ENCODE peak calls at places on chromosomes 5 and 9, in ten cellular contexts. J, F, P, N, R, K, Q, D, M and A are unnamed samples.

GRCh38 chr5:168047043-168047668 is 244.3 kb upstream of the WWC1 start:
- DNase-seq in J (peak), F (no peak), P (peak), N (no peak), R (peak), K (no peak), Q (peak), D (peak), M (peak), A (peak)

GRCh38 chr5:101904736-101905135 is 391.3 kb downstream of the SLCO4C1 start:
- DNase-seq in J (no peak), F (no peak), P (no peak), N (no peak), R (no peak), K (no peak), Q (no peak), D (peak), M (no peak), A (no peak)

GRCh38 chr9:111804636-111805035 is 9.9 kb upstream of the SHOC1 start:
- DNase-seq in J (no peak), F (no peak), P (no peak), N (no peak), R (no peak), K (no peak), Q (no peak), D (no peak), M (no peak), A (no peak)

GRCh38 chr9:73114958-73115357 is 36.7 kb upstream of the ANXA1 start:
- DNase-seq in J (no peak), F (no peak), P (no peak), N (no peak), R (no peak), K (no peak), Q (no peak), D (peak), M (no peak), A (no peak)

GRCh38 chr9:127166651-127167524 is 44.5 kb upstream of the ANGPTL2 start:
- DNase-seq in J (peak), F (no peak), P (no peak), N (peak), R (no peak), K (no peak), Q (peak), D (peak), M (peak), A (no peak)

GRCh38 chr5:119031905-119032304 is 39.0 kb upstream of the DMXL1 start:
- DNase-seq in J (peak), F (no peak), P (no peak), N (peak), R (no peak), K (no peak), Q (peak), D (peak), M (no peak), A (no peak)

GRCh38 chr9:135588371-135588770 is 26.8 kb downstream of the PAEP start:
- DNase-seq in J (no peak), F (no peak), P (no peak), N (no peak), R (no peak), K (no peak), Q (no peak), D (no peak), M (no peak), A (no peak)

GRCh38 chr9:94611638-94612068 is 18.0 kb upstream of the FBP2 start:
- DNase-seq in J (no peak), F (no peak), P (no peak), N (no peak), R (no peak), K (no peak), Q (no peak), D (no peak), M (no peak), A (no peak)

GRCh38 chr9:13554626-13555025 is 275.1 kb upstream of the MPDZ start:
- DNase-seq in J (no peak), F (no peak), P (peak), N (no peak), R (no peak), K (no peak), Q (no peak), D (no peak), M (no peak), A (no peak)

GRCh38 chr5:162068412-162068811 is 839 bp downstream of the GABRG2 start:
- DNase-seq in J (peak), F (no peak), P (peak), N (no peak), R (no peak), K (peak), Q (no peak), D (peak), M (no peak), A (peak)

GRCh38 chr5:139410121-139410885 is 6.4 kb upstream of the SPATA24 start:
- DNase-seq in J (no peak), F (peak), P (no peak), N (no peak), R (no peak), K (no peak), Q (no peak), D (no peak), M (peak), A (no peak)

GRCh38 chr9:123544007-123544827 is 188.2 kb downstream of the CRB2 start:
- DNase-seq in J (peak), F (no peak), P (peak), N (no peak), R (peak), K (peak), Q (no peak), D (peak), M (peak), A (peak)

GRCh38 chr5:75584641-75585040 is 26.6 kb upstream of the ANKDD1B start:
- DNase-seq in J (no peak), F (no peak), P (no peak), N (no peak), R (no peak), K (no peak), Q (no peak), D (no peak), M (no peak), A (no peak)

GRCh38 chr5:159416438-159416837 is 86.2 kb upstream of the IL12B start:
- DNase-seq in J (no peak), F (no peak), P (no peak), N (no peak), R (no peak), K (no peak), Q (no peak), D (no peak), M (no peak), A (no peak)

GRCh38 chr5:29337030-29337429 is 1856.5 kb upstream of the CDH6 start:
- DNase-seq in J (no peak), F (no peak), P (no peak), N (no peak), R (no peak), K (no peak), Q (no peak), D (no peak), M (no peak), A (no peak)

GRCh38 chr5:172093965-172094364 is 87.5 kb upstream of the FBXW11 start:
- DNase-seq in J (no peak), F (no peak), P (peak), N (no peak), R (no peak), K (no peak), Q (no peak), D (no peak), M (no peak), A (no peak)

GRCh38 chr5:35545190-35545589 is 72.5 kb upstream of the SPEF2 start:
- DNase-seq in J (no peak), F (no peak), P (no peak), N (no peak), R (no peak), K (no peak), Q (no peak), D (no peak), M (no peak), A (no peak)

GRCh38 chr5:13917061-13917460 is 27.4 kb downstream of the DNAH5 start:
- DNase-seq in J (no peak), F (no peak), P (no peak), N (no peak), R (no peak), K (no peak), Q (no peak), D (no peak), M (no peak), A (no peak)

GRCh38 chr9:113403651-113404050 is 2.6 kb upstream of the ALAD start:
- DNase-seq in J (no peak), F (no peak), P (no peak), N (no peak), R (no peak), K (no peak), Q (no peak), D (no peak), M (no peak), A (no peak)

GRCh38 chr5:149036168-149036567 is 26.7 kb downstream of the SH3TC2 start:
- DNase-seq in J (no peak), F (no peak), P (no peak), N (no peak), R (no peak), K (no peak), Q (no peak), D (no peak), M (no peak), A (no peak)

GRCh38 chr9:100196215-100196614 is 97.2 kb downstream of the INVS start:
- DNase-seq in J (no peak), F (no peak), P (no peak), N (no peak), R (no peak), K (no peak), Q (no peak), D (no peak), M (no peak), A (no peak)

GRCh38 chr9:34451545-34451944 is 6.8 kb downstream of the FAM219A start:
- DNase-seq in J (peak), F (no peak), P (no peak), N (peak), R (no peak), K (no peak), Q (no peak), D (peak), M (peak), A (no peak)

GRCh38 chr5:139232161-139232724 is 34.1 kb upstream of the SIL1 start:
- DNase-seq in J (no peak), F (no peak), P (no peak), N (no peak), R (no peak), K (no peak), Q (peak), D (peak), M (no peak), A (peak)

GRCh38 chr5:81207009-81207408 is 26.1 kb upstream of the CKMT2 start:
- DNase-seq in J (no peak), F (no peak), P (no peak), N (no peak), R (peak), K (no peak), Q (no peak), D (no peak), M (peak), A (peak)

GRCh38 chr5:81202652-81203051 is 30.5 kb upstream of the CKMT2 start:
- DNase-seq in J (peak), F (no peak), P (no peak), N (no peak), R (no peak), K (peak), Q (no peak), D (no peak), M (peak), A (no peak)

GRCh38 chr5:81203729-81204128 is 29.4 kb upstream of the CKMT2 start:
- DNase-seq in J (no peak), F (no peak), P (no peak), N (no peak), R (no peak), K (no peak), Q (no peak), D (no peak), M (no peak), A (no peak)

GRCh38 chr5:81204205-81204604 is 28.9 kb upstream of the CKMT2 start:
- DNase-seq in J (no peak), F (no peak), P (no peak), N (no peak), R (no peak), K (no peak), Q (no peak), D (no peak), M (no peak), A (no peak)

DNA sequence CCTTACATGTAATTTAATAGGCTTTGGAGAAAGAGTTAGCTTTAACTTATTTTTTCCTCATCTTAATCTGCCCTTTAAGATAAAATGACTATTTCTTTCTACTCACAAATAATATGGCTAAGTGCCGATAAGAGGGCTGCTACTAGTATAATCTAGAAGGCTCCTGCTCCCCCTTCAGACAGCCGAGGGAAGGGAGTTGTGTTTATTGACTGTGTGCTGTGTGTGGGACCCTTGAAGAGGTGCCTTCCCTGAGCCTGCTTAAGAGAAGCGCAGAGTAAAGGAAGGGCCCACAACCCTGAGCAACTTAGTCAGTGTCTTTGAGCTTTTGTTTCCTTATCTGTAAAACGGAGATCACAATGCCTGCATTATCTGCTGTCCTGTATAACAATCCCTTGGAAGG is 28.1 kb upstream of the CKMT2 start:
- DNase-seq in J (no peak), F (no peak), P (no peak), N (no peak), R (no peak), K (no peak), Q (no peak), D (no peak), M (no peak), A (no peak)
- TF ChIP-seq CTCF in J (no peak), F (no peak), P (no peak), N (no peak), R (no peak), K (no peak), Q (no peak), D (no peak), M (no peak), A (no peak)

DNA sequence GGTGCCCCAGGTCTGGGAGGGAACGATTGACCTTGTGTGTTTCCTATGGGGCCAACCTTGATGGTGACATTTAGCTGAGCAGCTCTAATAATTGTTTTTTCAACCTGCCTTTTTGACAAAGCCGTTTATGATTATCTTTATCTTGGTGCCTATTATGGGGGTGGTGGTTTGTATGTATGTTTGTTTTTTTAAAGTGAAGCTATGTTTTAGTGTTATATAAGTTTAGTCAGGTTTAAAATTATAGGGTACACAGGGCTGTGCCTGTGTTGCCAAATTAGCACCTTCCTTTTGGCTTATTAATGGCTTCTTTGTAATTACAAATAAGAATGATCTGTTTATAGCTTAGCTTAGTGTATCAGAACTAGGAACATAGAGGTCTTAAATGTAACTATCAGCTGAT is 20.9 kb downstream of the TJP2 start:
- DNase-seq in J (no peak), F (no peak), P (no peak), N (no peak), R (no peak), K (no peak), Q (no peak), D (no peak), M (no peak), A (no peak)
- H3K4me3 ChIP-seq in J (no peak), F (no peak), P (no peak), N (no peak), R (no peak), K (no peak), Q (no peak), D (no peak), M (no peak), A (no peak)

GRCh38 chr9:92962846-92963245 is 15.5 kb downstream of the FGD3 start:
- DNase-seq in J (no peak), F (no peak), P (no peak), N (no peak), R (no peak), K (no peak), Q (no peak), D (no peak), M (no peak), A (no peak)

GRCh38 chr9:92961627-92962302 is 14.4 kb downstream of the FGD3 start:
- DNase-seq in J (no peak), F (no peak), P (no peak), N (no peak), R (no peak), K (no peak), Q (no peak), D (no peak), M (no peak), A (no peak)

GRCh38 chr9:92960561-92961290 is 13.4 kb downstream of the FGD3 start:
- DNase-seq in J (no peak), F (no peak), P (no peak), N (no peak), R (no peak), K (no peak), Q (no peak), D (no peak), M (no peak), A (no peak)

GRCh38 chr9:92963831-92964606 is 16.7 kb downstream of the FGD3 start:
- DNase-seq in J (no peak), F (no peak), P (no peak), N (peak), R (no peak), K (no peak), Q (peak), D (no peak), M (no peak), A (peak)

DNA sequence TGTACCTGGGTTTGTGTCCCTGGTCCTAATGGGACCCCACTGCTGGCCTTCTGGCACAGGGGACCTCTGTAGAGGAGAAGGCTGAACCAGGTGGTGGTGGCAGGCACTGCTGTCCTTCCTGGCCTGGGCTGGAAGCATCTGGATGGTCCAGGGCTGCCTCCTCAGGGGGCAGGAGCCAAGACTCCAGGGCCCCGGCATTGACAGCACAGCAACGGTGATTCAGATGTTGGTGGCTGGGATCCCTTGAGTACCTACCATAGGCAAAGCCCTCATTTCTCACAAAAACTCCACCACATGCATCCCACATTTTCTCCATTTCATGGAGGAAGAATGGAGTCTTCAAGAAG is 15.0 kb downstream of the FGD3 start:
- DNase-seq in J (no peak), F (no peak), P (no peak), N (no peak), R (no peak), K (no peak), Q (no peak), D (no peak), M (no peak), A (no peak)
- TF ChIP-seq CTCF in J (no peak), F (no peak), P (no peak), N (no peak), R (no peak), K (no peak), Q (no peak), D (no peak), M (no peak), A (no peak)

DNA sequence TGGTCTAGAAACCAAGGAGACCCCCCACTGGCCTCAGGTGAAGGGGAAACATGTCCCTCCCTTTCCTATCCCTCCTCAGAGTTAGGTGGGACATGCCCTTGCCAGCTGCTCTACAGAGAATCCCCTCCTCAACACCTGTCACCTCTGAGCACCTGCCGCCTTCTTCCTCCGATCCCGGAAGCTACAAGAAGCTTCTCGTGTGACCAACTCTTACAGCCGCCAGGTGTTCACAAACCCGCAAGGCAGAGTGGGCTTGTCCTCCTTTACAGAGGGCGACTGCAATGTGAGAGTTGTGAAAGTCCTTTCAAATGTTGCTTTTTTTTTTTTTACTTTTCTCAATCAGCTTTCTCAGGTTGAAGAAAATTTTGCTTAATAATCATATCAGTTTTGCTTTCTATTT is 3.7 kb upstream of the ICE1 start:
- DNase-seq in J (no peak), F (no peak), P (no peak), N (no peak), R (no peak), K (no peak), Q (no peak), D (no peak), M (no peak), A (no peak)
- H3K4me3 ChIP-seq in J (no peak), F (no peak), P (no peak), N (no peak), R (no peak), K (no peak), Q (no peak), D (no peak), M (no peak), A (no peak)

GRCh38 chr5:23330726-23331125 is 176.7 kb upstream of the PRDM9 start:
- DNase-seq in J (peak), F (no peak), P (no peak), N (no peak), R (no peak), K (no peak), Q (no peak), D (no peak), M (no peak), A (no peak)

DNA sequence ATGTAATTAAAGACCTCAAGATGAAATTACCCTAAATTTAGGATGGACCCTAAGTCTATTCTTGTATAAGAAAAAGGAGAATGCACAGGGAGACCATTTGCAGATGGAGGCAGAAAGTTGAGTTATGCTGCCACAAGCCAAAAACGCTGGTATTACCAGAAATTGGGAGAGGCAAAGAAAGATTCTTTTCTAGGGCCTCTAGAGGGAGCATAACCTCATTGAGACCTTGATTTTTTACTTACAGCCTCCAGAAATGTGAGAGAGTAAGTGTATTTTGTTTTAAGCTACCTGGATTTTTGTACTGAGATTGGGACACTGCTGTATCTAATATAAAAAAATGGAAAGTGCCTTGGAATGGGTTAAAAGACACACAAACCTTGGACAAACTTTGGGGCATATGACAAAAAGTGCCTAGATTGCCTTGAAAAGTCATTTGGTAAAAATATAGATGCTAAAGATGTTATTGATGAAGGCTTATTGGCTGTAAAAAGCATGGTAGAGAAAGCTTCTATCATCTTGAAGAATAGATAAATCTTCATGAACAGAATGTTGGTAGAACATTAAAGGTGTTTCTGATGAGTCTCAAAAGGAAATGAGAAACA is 174.7 kb upstream of the PRDM9 start:
- DNase-seq in J (peak), F (no peak), P (peak), N (no peak), R (peak), K (no peak), Q (no peak), D (no peak), M (no peak), A (no peak)
- TF ChIP-seq CTCF in J (peak), F (no peak), P (peak), N (peak), R (peak), K (no peak), Q (no peak), D (no peak), M (no peak), A (peak)